ENCODE peak calls at places on chromosomes 4 and X, in ten cellular contexts. O is body of pancreas, C is tibial artery, H is hepatocyte, F is suprapubic skin, A is sigmoid colon, Z is pancreas, P is RWPE2, Y is heart right ventricle, E is left ventricle myocardium inferior. S is an unnamed sample.

GRCh38 chr4:55725057-55725456 is 89.0 kb upstream of the NMU start:
- DNase-seq in O (no peak), C (no peak), H (no peak), F (no peak), A (no peak), Z (no peak), P (no peak), Y (no peak), E (no peak), S (no peak)

GRCh38 chr4:105620640-105621323 is 68.4 kb downstream of the ARHGEF38 start:
- DNase-seq in O (no peak), C (no peak), H (peak; percentile 27), F (no peak), A (no peak), Z (peak; percentile 47), P (no peak), Y (no peak), E (no peak), S (no peak)

GRCh38 chr4:142563682-142564291 is 282.3 kb downstream of the INPP4B start:
- DNase-seq in O (no peak), C (no peak), H (peak; percentile 34), F (no peak), A (no peak), Z (no peak), P (peak; percentile 42), Y (no peak), E (no peak), S (no peak)

GRCh38 chr4:178387756-178388155 is 945.5 kb upstream of the AGA start:
- DNase-seq in O (no peak), C (no peak), H (no peak), F (no peak), A (no peak), Z (no peak), P (no peak), Y (no peak), E (no peak), S (no peak)

GRCh38 chrX:79366888-79367749 is at the start of gene ITM2A:
- DNase-seq in O (peak; percentile 41), C (peak; percentile 27), H (peak; percentile 35), F (peak; percentile 61), A (peak; percentile 61), Z (peak; percentile 17), P (no peak), Y (peak; percentile 46), E (peak; percentile 32), S (peak; percentile 34)

GRCh38 chr4:140743194-140743931 is 12.8 kb downstream of the TBC1D9 start:
- DNase-seq in O (no peak), C (no peak), H (peak; percentile 41), F (no peak), A (no peak), Z (no peak), P (no peak), Y (no peak), E (no peak), S (no peak)

GRCh38 chrX:94204524-94204923 is 530.5 kb downstream of the FAM133A start:
- DNase-seq in O (no peak), C (no peak), H (no peak), F (no peak), A (no peak), Z (no peak), P (no peak), Y (no peak), E (no peak), S (no peak)

GRCh38 chr4:56261027-56261426 is 126.3 kb downstream of the AASDH start:
- DNase-seq in O (no peak), C (no peak), H (no peak), F (no peak), A (no peak), Z (no peak), P (no peak), Y (no peak), E (no peak), S (no peak)

GRCh38 chr4:39319678-39320077 is 46.5 kb downstream of the RFC1 start:
- DNase-seq in O (no peak), C (no peak), H (no peak), F (no peak), A (no peak), Z (no peak), P (no peak), Y (no peak), E (no peak), S (no peak)

GRCh38 chr4:119124314-119124713 is 11.3 kb upstream of the MYOZ2 start:
- DNase-seq in O (no peak), C (no peak), H (no peak), F (no peak), A (no peak), Z (no peak), P (no peak), Y (no peak), E (no peak), S (no peak)

GRCh38 chr4:48017108-48017527 is 546 bp downstream of the NIPAL1 start:
- DNase-seq in O (peak; percentile 45), C (no peak), H (peak; percentile 91), F (peak; percentile 75), A (peak; percentile 64), Z (peak; percentile 52), P (peak; percentile 80), Y (no peak), E (no peak), S (peak; percentile 83)

GRCh38 chr4:18954538-18954937 is 933.0 kb upstream of the LCORL start:
- DNase-seq in O (no peak), C (no peak), H (no peak), F (no peak), A (no peak), Z (no peak), P (no peak), Y (no peak), E (no peak), S (no peak)

GRCh38 chrX:40082447-40083119 is 15.2 kb downstream of the BCOR start:
- DNase-seq in O (peak; percentile 42), C (no peak), H (no peak), F (no peak), A (no peak), Z (no peak), P (no peak), Y (peak; percentile 38), E (peak; percentile 24), S (no peak)

DNA sequence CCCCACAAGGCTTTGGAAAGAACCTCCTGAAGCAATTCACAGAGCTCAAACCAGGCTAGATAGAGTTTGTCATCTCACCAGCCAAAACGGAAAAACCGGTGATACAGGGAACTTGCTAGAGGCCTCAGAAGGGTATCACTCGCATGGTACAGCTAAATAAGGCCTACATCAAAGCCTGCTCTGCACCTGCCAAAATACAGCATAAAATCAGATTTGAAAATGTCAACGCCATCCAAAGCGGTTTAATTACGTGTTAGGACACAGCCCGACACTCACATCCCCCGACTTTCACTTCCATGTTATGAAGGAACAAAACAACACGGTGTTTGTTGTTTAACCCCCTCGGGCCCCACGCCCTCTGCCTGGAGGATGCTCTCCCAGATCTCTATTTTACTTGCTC is 65.0 kb downstream of the MAPK10 start:
- DNase-seq in O (no peak), C (no peak), H (no peak), F (no peak), A (no peak), Z (no peak), P (no peak), Y (no peak), E (no peak), S (no peak)
- H3K27ac ChIP-seq in O (no peak overlapping the region), C (no peak overlapping the region), H (no peak overlapping the region), F (peak overlapping the region; percentile 8), A (no peak overlapping the region), Z (no peak overlapping the region), P (no peak overlapping the region), Y (no peak overlapping the region), E (no peak overlapping the region), S (no peak overlapping the region)

DNA sequence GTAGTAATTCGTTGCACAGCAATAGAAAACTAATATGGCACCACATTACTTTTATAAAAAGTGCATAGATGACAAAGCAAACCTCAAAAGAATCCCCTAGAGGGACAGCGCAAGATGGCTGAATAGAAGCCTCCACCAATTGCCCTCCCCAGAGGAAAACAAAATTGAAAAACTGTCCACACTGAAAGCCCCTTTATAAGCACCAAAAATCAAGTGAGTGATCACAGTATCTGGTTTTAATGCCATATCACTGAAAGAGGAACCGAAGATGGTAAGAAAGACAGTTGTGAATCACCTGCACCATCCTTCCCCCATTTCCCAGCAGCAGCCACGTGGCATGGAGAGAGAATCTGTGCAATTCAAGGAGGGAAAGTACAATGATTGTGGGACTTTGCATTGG is 522.2 kb downstream of the GLUD2 start:
- DNase-seq in O (no peak), C (no peak), H (no peak), F (no peak), A (no peak), Z (no peak), P (no peak), Y (no peak), E (no peak), S (no peak)
- H3K9me3 ChIP-seq in O (no peaks in the 10 kb centered on the region), C (no peaks in the 10 kb centered on the region), H (no peaks in the 10 kb centered on the region), F (no peaks in the 10 kb centered on the region), A (no peaks in the 10 kb centered on the region), Z (no peaks in the 10 kb centered on the region), P (no peaks in the 10 kb centered on the region), Y (no peaks in the 10 kb centered on the region), E (no peaks in the 10 kb centered on the region), S (no peaks in the 10 kb centered on the region)

DNA sequence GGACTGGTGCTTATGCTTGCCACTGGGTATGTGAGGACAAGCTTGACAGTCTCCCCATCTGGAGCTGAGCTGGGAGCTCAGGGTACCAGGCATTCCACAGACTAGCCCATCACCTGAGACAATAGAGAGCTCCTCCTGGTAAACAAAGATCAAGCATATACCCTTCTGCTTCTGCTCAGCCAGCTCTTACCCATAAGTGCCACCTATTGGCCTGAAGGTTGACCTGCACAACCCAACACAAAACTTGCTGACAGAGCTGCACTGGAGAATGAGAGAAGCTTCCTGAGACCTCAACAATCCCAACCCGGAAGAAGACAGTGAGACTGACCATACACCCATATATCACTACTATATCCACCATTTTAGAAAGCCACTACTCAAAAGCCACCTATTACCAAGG is 1049.2 kb upstream of the INTU start:
- DNase-seq in O (no peak), C (no peak), H (peak; percentile 10), F (no peak), A (no peak), Z (no peak), P (no peak), Y (no peak), E (no peak), S (no peak)
- TF ChIP-seq CTCF in O (no peak), C (no peak), H (peak; percentile 17), F (no peak), A (no peak), Z (no peak), P (peak; percentile 23), Y (no peak), E (peak; percentile 12), S (no peak)

DNA sequence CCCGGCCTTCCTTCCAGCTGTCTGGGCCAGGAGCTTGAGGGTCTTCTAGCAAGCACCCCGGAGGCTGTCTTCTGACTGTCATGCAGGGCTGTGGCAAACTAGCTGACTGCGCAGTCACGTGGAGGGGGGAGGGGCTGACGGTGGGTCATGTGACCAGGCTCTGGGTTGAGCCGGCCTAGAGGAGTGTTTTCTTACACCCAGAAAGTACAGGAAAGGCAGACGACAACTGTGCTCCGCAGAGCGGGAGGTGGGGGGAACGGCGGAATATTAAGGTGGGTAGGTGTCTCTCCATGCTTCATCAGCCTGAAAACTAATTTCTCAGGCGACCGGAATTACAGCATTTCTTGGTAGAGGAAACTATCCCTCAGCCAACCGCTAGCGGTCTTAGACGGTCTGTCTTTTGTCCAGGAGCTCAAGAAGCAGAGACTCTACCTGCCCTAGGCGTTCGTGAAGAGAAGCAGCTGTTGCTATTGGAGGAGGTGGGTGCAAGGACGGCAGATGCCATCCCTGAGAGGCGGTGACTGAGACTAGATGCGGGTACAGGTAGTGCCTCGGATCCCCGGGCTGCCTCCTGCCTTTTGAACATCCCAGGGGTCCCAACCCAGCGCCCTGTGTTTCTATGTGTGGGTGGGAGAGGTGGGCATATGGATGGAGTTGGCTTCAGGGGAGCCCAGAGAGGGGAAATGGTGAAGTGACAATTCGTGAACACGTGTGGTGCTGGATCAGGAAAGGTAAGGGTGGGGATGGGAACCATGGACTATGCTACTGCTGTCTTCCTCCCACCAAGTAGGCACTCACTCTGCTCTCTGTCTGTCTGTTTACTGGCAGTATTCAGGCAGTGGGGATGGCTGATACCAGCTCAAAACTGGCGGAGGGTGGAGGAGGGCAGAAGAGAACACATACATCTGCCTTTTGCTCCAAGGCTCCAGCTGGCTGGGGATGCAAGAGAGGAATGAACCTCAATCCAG is 8.8 kb downstream of the GPRASP1 start:
- DNase-seq in O (peak; percentile 92), C (peak; percentile 80), H (peak; percentile 84), F (peak; percentile 92), A (peak; percentile 92), Z (peak; percentile 81), P (no peak), Y (peak; percentile 84), E (peak; percentile 86), S (peak; percentile 93)
- H3K27ac ChIP-seq in O (no peak overlapping the region), C (peak overlapping the region; percentile 65), H (peak overlapping the region; percentile 63), F (peak overlapping the region; percentile 48), A (peak overlapping the region; percentile 73), Z (no peak overlapping the region), P (no peak overlapping the region), Y (peak overlapping the region; percentile 51), E (peak overlapping the region; percentile 71), S (no peak overlapping the region)

S was measured in left lung.